ENCODE peak calls at places on chromosomes 13 and 19, in four cellular contexts. E, C, S and Q are unnamed samples.

GRCh38 chr19:55339225-55340143 is at the start of gene KMT5C:
- DNase-seq in E (peak), C (peak), S (peak), Q (peak)

GRCh38 chr19:33638167-33639033 is 16.6 kb downstream of the CHST8 start:
- DNase-seq in E (no peak), C (no peak), S (no peak), Q (no peak)

GRCh38 chr13:77918391-77919261 is at the start of gene EDNRB:
- DNase-seq in E (no peak), C (peak), S (peak), Q (no peak)

GRCh38 chr19:41748012-41748411 is 7.3 kb upstream of the CEACAM6 start:
- DNase-seq in E (no peak), C (no peak), S (no peak), Q (no peak)

GRCh38 chr19:456547-457110 is 4.2 kb downstream of the SHC2 start:
- DNase-seq in E (no peak), C (no peak), S (no peak), Q (no peak)

GRCh38 chr13:83215627-83216026 is 666.6 kb downstream of the SLITRK1 start:
- DNase-seq in E (no peak), C (no peak), S (peak), Q (no peak)

GRCh38 chr13:29418026-29418425 is 177.5 kb downstream of the SLC7A1 start:
- DNase-seq in E (no peak), C (no peak), S (no peak), Q (no peak)

GRCh38 chr13:92547256-92547655 is 679.4 kb upstream of the GPC6 start:
- DNase-seq in E (no peak), C (no peak), S (peak), Q (no peak)

GRCh38 chr19:43798546-43799409 is 3.5 kb downstream of the LYPD5 start:
- DNase-seq in E (peak), C (peak), S (no peak), Q (no peak)

GRCh38 chr13:85806553-85807175 is 7.4 kb upstream of the SLITRK6 start:
- DNase-seq in E (peak), C (no peak), S (peak), Q (peak)

GRCh38 chr13:30698488-30699005 is 36.8 kb upstream of the ALOX5AP start:
- DNase-seq in E (no peak), C (no peak), S (no peak), Q (no peak)

GRCh38 chr19:16197188-16197621 is 506 bp upstream of the AP1M1 start:
- DNase-seq in E (no peak), C (no peak), S (peak), Q (peak)

GRCh38 chr19:18541258-18541991 is 1.9 kb downstream of the FKBP8 start:
- DNase-seq in E (no peak), C (no peak), S (no peak), Q (no peak)

GRCh38 chr19:18536475-18536874 is 6.9 kb downstream of the FKBP8 start:
- DNase-seq in E (no peak), C (no peak), S (no peak), Q (no peak)

GRCh38 chr19:18538115-18538514 is 5.3 kb downstream of the FKBP8 start:
- DNase-seq in E (no peak), C (no peak), S (no peak), Q (no peak)

GRCh38 chr19:18539372-18539771 is 4.0 kb downstream of the FKBP8 start:
- DNase-seq in E (no peak), C (no peak), S (no peak), Q (no peak)

DNA sequence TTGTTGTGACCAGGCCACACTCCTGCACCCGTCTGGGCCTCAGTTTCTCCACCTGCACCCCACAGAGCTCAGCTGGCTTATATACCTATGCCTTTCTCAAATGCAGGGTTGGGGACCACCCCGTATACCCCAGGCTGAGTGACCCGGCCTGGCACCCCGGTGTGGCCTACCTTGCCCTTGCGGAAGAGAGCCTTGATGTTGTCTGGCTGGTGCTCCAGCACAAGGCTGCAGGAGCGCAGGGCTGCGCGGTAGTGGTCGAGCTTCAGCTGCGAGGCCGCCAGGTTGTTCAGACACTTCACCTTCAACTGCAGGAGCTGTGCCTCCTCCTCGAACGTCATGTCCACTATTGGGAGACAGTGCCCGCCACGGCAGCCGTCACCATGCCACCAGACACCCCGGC is 5.9 kb downstream of the FKBP8 start:
- DNase-seq in E (no peak), C (no peak), S (no peak), Q (no peak)
- TF ChIP-seq POLR2A in E (no peak), C (no peak), S (no peak), Q (no peak)

GRCh38 chr19:23914402-23915286 is at the start of gene ZNF726:
- DNase-seq in E (no peak), C (peak), S (peak), Q (peak)
- TF ChIP-seq POLR2A in E (no peak), C (peak), S (peak), Q (no peak)

DNA sequence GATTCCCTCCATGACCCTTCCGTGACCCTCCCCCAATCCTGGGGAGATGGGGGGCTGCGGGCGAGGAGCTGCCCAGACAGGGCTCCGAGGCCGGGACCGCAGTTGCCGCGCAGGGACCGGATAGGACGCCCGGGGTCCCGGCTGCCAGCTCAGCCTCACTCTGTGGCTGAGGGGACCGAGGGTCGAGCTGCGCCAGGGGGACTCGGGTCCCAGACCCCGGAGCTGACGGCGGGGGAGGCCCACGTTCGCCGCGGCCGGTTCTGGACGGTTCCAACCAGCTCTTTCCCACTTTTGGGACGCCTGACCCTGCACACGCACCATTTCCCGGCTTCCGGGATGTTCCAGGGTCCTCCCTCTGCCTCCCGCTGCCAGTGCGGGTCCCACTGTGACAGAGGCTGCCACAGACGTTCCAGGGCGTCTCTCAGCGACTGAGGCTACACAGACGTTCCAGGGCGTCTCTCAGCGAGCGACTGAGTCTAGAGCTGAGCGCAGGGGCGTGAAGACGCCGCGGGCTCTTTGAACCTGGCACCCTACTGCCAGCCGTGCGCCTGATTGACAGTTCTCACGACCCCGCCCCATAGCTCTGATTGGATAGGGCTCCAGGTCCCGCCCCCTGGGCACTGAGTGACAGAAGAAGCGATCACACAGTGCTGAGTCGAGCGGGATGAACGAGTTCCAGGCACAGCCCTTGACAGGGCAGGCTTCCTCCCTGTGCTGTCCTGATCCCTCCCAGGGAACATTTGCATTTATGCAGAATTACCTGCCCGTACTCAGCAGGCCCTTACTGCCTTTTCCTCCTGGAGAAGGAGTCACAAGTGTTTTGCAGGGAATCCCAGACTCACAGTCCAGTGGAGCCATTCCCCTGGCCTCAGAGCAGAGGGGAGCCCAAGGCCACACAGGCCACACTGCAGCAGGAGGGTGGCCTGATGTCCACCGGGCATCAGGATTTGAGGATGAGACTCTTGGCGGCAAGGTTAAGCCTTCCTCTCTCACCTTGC is at the start of gene ZNF563:
- DNase-seq in E (no peak), C (peak), S (peak), Q (peak)
- TF ChIP-seq POLR2A in E (no peak), C (peak), S (peak), Q (peak)

DNA sequence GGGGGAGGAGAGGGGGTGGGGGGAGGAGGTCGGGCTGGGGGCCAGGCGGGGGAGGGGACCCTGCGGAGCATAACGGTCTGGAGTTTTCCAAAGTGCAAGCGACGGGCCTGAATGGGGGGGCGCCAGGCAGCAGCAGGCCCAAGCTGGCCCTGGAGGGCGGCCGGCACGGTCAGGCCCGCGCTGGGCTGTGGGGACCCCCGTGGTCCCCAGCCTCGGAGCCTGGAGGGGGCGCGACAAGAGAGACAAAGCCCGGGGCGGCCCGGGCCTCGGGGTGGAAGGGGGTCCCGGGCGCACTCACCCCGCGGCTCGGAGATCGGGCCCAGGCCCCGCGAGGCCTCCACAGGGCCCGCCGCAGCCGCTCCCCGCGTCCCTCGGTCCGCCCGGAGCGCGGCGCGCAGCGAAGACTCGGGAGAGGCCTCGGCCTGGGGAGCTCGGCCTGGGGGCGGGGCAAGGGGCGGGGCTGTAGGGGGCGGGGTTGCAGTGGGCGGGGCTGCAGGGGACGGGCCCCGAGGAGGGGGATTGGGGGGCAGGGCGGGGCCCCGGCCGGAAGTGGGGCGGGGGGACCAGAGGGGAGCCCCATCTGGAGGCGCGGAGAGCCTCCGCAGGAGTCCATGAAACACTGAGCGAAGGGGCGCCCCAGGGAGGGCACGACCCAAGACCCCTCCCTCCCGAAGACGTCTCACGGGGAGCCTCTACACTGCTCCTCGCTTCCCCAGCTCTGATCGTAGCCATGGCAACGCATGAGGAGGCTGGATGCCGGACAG is 47.6 kb downstream of the PTPRS start:
- DNase-seq in E (no peak), C (peak), S (peak), Q (peak)
- TF ChIP-seq POLR2A in E (peak), C (peak), S (peak), Q (peak)

GRCh38 chr13:80341098-80341701 is at the start of gene SPRY2:
- DNase-seq in E (peak), C (peak), S (peak), Q (peak)
- TF ChIP-seq POLR2A in E (peak), C (peak), S (peak), Q (peak)